ENCODE peak calls at places on chromosomes 2 and 18, in nine cellular contexts. X is transverse colon; L is right lobe of liver; V is breast epithelium; D is neural progenitor cell; C is CD4-positive, alpha-beta memory T cell; E is left ventricle myocardium inferior; W is HCT116; O is CD4-positive, CD25-positive, alpha-beta regulatory T cell. M is an unnamed sample. For H3K4me1, the result is how much of the 10 kb centered on the place peaks cover.

GRCh38 chr2:150732064-150732463 is 244.6 kb upstream of the RND3 start:
- DNase-seq in V (no peak), O (no peak), D (no peak), E (no peak), X (no peak), L (no peak), W (no peak), C (no peak), M (no peak)

GRCh38 chr2:44579136-44579836 is 217.5 kb downstream of the CAMKMT start:
- DNase-seq in C (no peak), D (peak), L (no peak), W (no peak), E (no peak), O (no peak), X (no peak), V (no peak), M (no peak)

GRCh38 chr2:212815453-212815852 is 276.9 kb upstream of the ERBB4 start:
- DNase-seq in L (no peak), E (no peak), V (no peak), D (no peak), W (no peak), X (no peak), C (no peak), O (no peak), M (no peak)

GRCh38 chr2:101188683-101189405 is 37.7 kb upstream of the TBC1D8 start:
- DNase-seq in V (no peak), E (no peak), C (no peak), W (peak), L (no peak), X (peak), O (no peak), D (peak), M (peak)

GRCh38 chr2:109285244-109285651 is 156.2 kb downstream of the SH3RF3 start:
- DNase-seq in V (no peak), C (no peak), W (no peak), E (no peak), L (no peak), D (no peak), X (no peak), O (no peak), M (no peak)

GRCh38 chr18:7035807-7036206 is 81.8 kb downstream of the LAMA1 start:
- DNase-seq in V (no peak), C (no peak), L (no peak), O (no peak), W (no peak), D (no peak), X (no peak), E (no peak), M (no peak)

GRCh38 chr2:143875295-143876199 is 644.4 kb downstream of the ZEB2 start:
- DNase-seq in X (no peak), W (no peak), D (no peak), V (no peak), O (no peak), E (no peak), C (no peak), L (no peak), M (no peak)

GRCh38 chr2:33433279-33434235 is 42.9 kb upstream of the RASGRP3 start:
- DNase-seq in W (no peak), X (no peak), D (no peak), L (no peak), C (no peak), E (no peak), O (no peak), V (no peak), M (no peak)

GRCh38 chr18:61096231-61096630 is 237.0 kb upstream of the CDH20 start:
- DNase-seq in V (no peak), X (no peak), W (no peak), D (no peak), C (no peak), O (no peak), L (no peak), E (no peak), M (no peak)

GRCh38 chr2:119864318-119864717 is 104.6 kb downstream of the PTPN4 start:
- DNase-seq in X (no peak), C (no peak), L (no peak), V (no peak), E (no peak), O (no peak), D (no peak), W (no peak), M (no peak)

GRCh38 chr2:127569274-127570065 is 34.0 kb downstream of the MYO7B start:
- DNase-seq in X (no peak), E (no peak), V (no peak), D (no peak), L (peak), O (no peak), C (no peak), W (no peak), M (no peak)

GRCh38 chr2:130382313-130382917 is 26.6 kb downstream of the PTPN18 start:
- DNase-seq in C (no peak), L (peak), O (no peak), V (no peak), W (no peak), X (no peak), D (no peak), E (no peak), M (no peak)

GRCh38 chr2:218386505-218387368 is 4.7 kb downstream of the SLC11A1 start:
- DNase-seq in L (no peak), C (no peak), V (no peak), O (no peak), W (no peak), X (no peak), D (peak), E (no peak), M (no peak)

GRCh38 chr2:160968183-160968582 is 192.0 kb upstream of the TANK start:
- DNase-seq in V (no peak), L (no peak), O (no peak), X (no peak), E (no peak), W (no peak), D (no peak), C (no peak), M (no peak)

GRCh38 chr18:8762968-8763367 is 57.6 kb downstream of the MTCL1 start:
- DNase-seq in L (no peak), W (no peak), D (no peak), C (no peak), E (no peak), V (no peak), X (no peak), O (no peak), M (no peak)

GRCh38 chr2:105369777-105370690 is 28.8 kb downstream of the FHL2 start:
- DNase-seq in C (peak), E (peak), D (peak), L (peak), X (peak), V (peak), W (peak), O (peak), M (peak)

GRCh38 chr2:233487748-233488345 is 78.7 kb downstream of the USP40 start:
- DNase-seq in C (no peak), V (no peak), L (no peak), O (no peak), W (no peak), E (no peak), X (no peak), D (no peak), M (no peak)

GRCh38 chr18:3596324-3597158 is 146.6 kb downstream of the TGIF1 start:
- DNase-seq in E (peak), V (peak), O (peak), L (peak), D (peak), X (peak), W (no peak), C (peak), M (peak)

GRCh38 chr18:52953435-52953834 is 613.4 kb downstream of the DCC start:
- DNase-seq in E (no peak), D (no peak), O (no peak), L (no peak), W (no peak), V (no peak), X (no peak), C (no peak), M (no peak)

GRCh38 chr2:9226458-9227380 is 20.1 kb downstream of the ASAP2 start:
- DNase-seq in E (no peak), V (no peak), X (no peak), W (no peak), C (no peak), O (no peak), D (no peak), L (no peak), M (no peak)

GRCh38 chr2:217886720-217887309 is 116.0 kb downstream of the TNS1 start:
- DNase-seq in V (no peak), E (peak), O (peak), X (peak), D (peak), C (peak), L (peak), W (peak), M (peak)

GRCh38 chr2:144133881-144134280 is 386.0 kb downstream of the ZEB2 start:
- DNase-seq in L (no peak), X (no peak), C (no peak), D (no peak), O (no peak), E (no peak), W (no peak), V (no peak), M (peak)

GRCh38 chr2:42196403-42197267 is 27.5 kb downstream of the EML4 start:
- DNase-seq in W (peak), E (no peak), X (peak), C (peak), V (no peak), D (peak), O (peak), L (peak), M (peak)

GRCh38 chr2:69943841-69944604 is 17.4 kb downstream of the ASPRV1 start:
- DNase-seq in C (no peak), O (no peak), W (no peak), V (no peak), L (no peak), E (no peak), X (no peak), D (no peak), M (no peak)

GRCh38 chr18:65754121-65754520 is 3.3 kb downstream of the CDH7 start:
- DNase-seq in C (no peak), D (no peak), V (no peak), O (no peak), X (no peak), E (no peak), L (no peak), W (no peak), M (no peak)

GRCh38 chr18:69795785-69796184 is 151.9 kb downstream of the CD226 start:
- DNase-seq in X (no peak), V (no peak), W (no peak), C (no peak), L (no peak), O (no peak), D (peak), E (no peak), M (peak)

GRCh38 chr2:238467062-238467461 is 40.3 kb downstream of the ASB1 start:
- DNase-seq in D (no peak), V (no peak), C (no peak), X (no peak), L (no peak), O (no peak), W (no peak), E (no peak), M (no peak)

GRCh38 chr2:19272039-19272438 is 86.4 kb downstream of the OSR1 start:
- DNase-seq in X (no peak), W (no peak), D (no peak), C (no peak), O (no peak), V (no peak), E (no peak), L (peak), M (no peak)

GRCh38 chr18:43662657-43663056 is 385.4 kb upstream of the SYT4 start:
- DNase-seq in O (no peak), L (no peak), D (no peak), X (no peak), C (no peak), E (no peak), V (no peak), W (no peak), M (no peak)

GRCh38 chr2:217150236-217150635 is 290.4 kb upstream of the TNP1 start:
- DNase-seq in E (no peak), X (no peak), D (no peak), W (no peak), C (no peak), L (no peak), O (no peak), V (no peak), M (no peak)

GRCh38 chr2:37916512-37917082 is 8.5 kb upstream of the RMDN2 start:
- DNase-seq in D (no peak), V (peak), X (peak), W (no peak), O (no peak), C (no peak), E (peak), L (no peak), M (no peak)

GRCh38 chr2:145815933-145816332 is 1296.0 kb upstream of the ZEB2 start:
- DNase-seq in D (no peak), L (no peak), W (no peak), O (no peak), C (no peak), V (no peak), E (no peak), X (no peak), M (no peak)

GRCh38 chr2:43199492-43200481 is 26.6 kb downstream of the ZFP36L2 start:
- DNase-seq in V (no peak), L (no peak), E (no peak), X (peak), O (no peak), W (no peak), C (no peak), D (no peak), M (no peak)
- H3K4me1 ChIP-seq in V (under half), L (under half), E (under half), X (under half), O (under half), W (under half), C (under half), D (under half), M (under half)

GRCh38 chr2:225660262-225661091 is 261.0 kb downstream of the NYAP2 start:
- DNase-seq in L (peak), E (peak), W (peak), O (peak), D (peak), C (peak), X (peak), V (peak), M (peak)
- H3K4me3 ChIP-seq in L (no peak), E (no peak), W (no peak), O (no peak), D (no peak), C (no peak), X (no peak), V (no peak), M (no peak)

GRCh38 chr2:236548179-236548918 is 21.3 kb upstream of the ACKR3 start:
- DNase-seq in W (no peak), X (no peak), L (no peak), O (no peak), C (no peak), V (no peak), D (no peak), E (no peak), M (no peak)

GRCh38 chr2:236549165-236549564 is 20.5 kb upstream of the ACKR3 start:
- DNase-seq in L (no peak), V (no peak), O (no peak), X (no peak), D (no peak), E (no peak), W (no peak), C (no peak), M (no peak)

GRCh38 chr2:236546561-236546961 is 23.1 kb upstream of the ACKR3 start:
- DNase-seq in X (no peak), E (no peak), V (no peak), D (no peak), W (no peak), C (peak), L (no peak), O (no peak), M (no peak)

GRCh38 chr2:236545814-236546480 is 23.7 kb upstream of the ACKR3 start:
- DNase-seq in C (peak), L (no peak), X (no peak), D (no peak), W (no peak), V (no peak), E (no peak), O (no peak), M (no peak)

GRCh38 chr2:236547725-236548124 is 21.9 kb upstream of the ACKR3 start:
- DNase-seq in W (no peak), V (no peak), L (no peak), X (no peak), D (no peak), O (no peak), C (no peak), E (no peak), M (no peak)
- H3K4me1 ChIP-seq in W (under half), V (under half), L (under half), X (under half), D (under half), O (half or more), C (half or more), E (under half), M (under half)

DNA sequence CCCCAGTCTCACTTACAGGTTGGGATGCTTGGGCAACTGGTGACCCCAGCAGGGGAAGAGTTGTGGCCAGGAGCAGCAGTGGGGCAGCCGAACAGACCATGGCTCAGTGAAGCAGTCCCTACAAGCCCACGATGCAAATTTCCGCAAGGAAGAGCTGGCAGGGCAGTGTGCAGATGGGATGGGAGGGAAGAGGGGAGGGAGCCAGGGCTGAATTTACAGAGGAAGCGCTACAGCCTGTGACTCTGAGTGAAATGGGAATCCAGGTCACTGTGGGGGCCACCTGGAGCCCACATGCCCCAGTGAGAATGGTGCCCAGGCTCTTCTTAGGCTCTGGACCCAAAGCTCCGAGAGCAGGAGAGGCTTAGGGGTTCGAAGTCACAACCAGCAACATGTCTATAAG is 27.0 kb upstream of the SELENOI start:
- DNase-seq in V (no peak), L (no peak), O (no peak), C (no peak), E (no peak), W (no peak), D (peak), X (no peak), M (no peak)
- H3K4me3 ChIP-seq in V (no peak), L (no peak), O (no peak), C (no peak), E (no peak), W (no peak), D (no peak), X (no peak), M (no peak)

GRCh38 chr2:169105433-169105832 is 36.1 kb downstream of the DHRS9 start:
- DNase-seq in V (no peak), O (no peak), W (no peak), L (no peak), X (no peak), E (no peak), D (no peak), C (no peak), M (no peak)
- H3K4me1 ChIP-seq in V (under half), O (under half), W (under half), L (under half), X (under half), E (under half), D (under half), C (half or more), M (under half)

DNA sequence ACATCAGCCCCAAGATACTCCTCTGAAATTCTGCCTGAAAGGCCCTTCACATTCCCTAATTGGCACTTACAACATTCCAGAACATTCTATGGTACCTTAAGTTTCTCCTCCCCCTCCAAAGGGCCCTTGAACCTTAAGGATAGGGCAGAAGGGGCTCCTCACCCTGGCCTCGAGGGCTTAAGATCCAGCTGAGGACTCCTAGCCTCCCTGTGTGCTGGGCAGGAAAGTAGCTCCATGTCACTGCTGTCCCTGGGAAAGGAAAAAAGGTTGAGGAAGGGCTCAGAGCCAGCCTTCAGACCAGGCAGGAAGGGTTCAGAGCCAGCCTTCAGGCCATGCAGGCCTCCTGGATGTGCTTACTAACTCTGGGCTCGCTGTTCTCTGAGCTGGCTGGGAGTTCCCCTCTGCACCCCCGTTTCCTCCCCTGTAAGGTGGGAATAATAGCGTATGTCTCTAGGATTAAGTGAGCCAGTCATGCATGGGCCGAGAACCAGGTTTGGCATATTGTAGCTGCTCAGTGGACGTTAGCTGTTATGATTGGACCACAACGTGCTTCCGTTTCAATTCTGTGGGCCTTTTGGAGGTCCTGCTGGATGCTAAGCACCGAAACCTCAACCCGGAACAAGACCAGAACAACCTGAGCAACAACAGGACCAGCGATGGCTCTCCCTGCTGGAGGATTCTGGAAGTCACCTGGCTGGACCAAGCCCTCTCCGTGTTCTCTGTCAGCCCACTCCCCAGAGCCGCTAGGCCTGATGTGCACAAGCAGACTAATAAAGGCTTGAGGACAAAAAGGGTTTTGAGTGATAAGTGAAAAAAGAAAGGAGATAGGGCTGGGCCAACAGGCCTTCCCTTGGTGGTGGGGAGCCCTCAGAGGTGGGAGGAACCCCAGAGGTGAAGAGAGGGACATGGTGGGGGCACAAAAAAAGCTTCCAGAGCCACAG is 1.0 kb upstream of the B3GNT7 start:
- DNase-seq in D (peak), W (no peak), X (no peak), L (no peak), C (no peak), E (no peak), V (no peak), O (no peak), M (no peak)
- H3K4me3 ChIP-seq in D (no peak), W (peak), X (no peak), L (no peak), C (no peak), E (peak), V (peak), O (no peak), M (no peak)

GRCh38 chr2:88811681-88812080 is 120.2 kb downstream of the RPIA start:
- DNase-seq in V (no peak), L (no peak), C (no peak), E (no peak), D (no peak), O (no peak), X (no peak), W (no peak), M (no peak)
- H3K4me1 ChIP-seq in V (under half), L (under half), C (under half), E (under half), D (under half), O (under half), X (under half), W (under half), M (under half)